ENCODE peak calls at places on chromosomes 7 and 10, in nine cellular contexts. F is nephron progenitor cell, X is GOT3, A is kidney tubule cell, V is hepatic stellate cell, O is prostate gland, Q is T follicular helper cell, T is NCI-H2081, J is lower lobe of right lung. W is an unnamed sample.

GRCh38 chr10:35768011-35768410 is 125.9 kb upstream of the FZD8 start:
- DNase-seq in F (no peak), X (no peak), A (peak; percentile 6), V (no peak), O (no peak), Q (no peak), T (no peak), J (no peak), W (no peak)

GRCh38 chr10:110496553-110497437 is 912 bp upstream of the DUSP5 start:
- DNase-seq in F (no peak), X (no peak), A (no peak), V (no peak), O (no peak), Q (no peak), T (no peak), J (no peak), W (peak; percentile 16)

GRCh38 chr7:76069238-76069638 is 21.3 kb downstream of the MDH2 start:
- DNase-seq in F (no peak), X (peak; percentile 18), A (peak; percentile 94), V (peak; percentile 75), O (peak; percentile 95), Q (no peak), T (no peak), J (peak; percentile 72), W (peak; percentile 89)

GRCh38 chr10:16440396-16441105 is 3.7 kb downstream of the PTER start:
- DNase-seq in F (no peak), X (no peak), A (peak; percentile 89), V (no peak), O (peak; percentile 34), Q (no peak), T (peak; percentile 3), J (no peak), W (peak; percentile 60)

GRCh38 chr10:7562026-7562425 is 104.7 kb downstream of the ITIH5 start:
- DNase-seq in F (no peak), X (no peak), A (no peak), V (no peak), O (no peak), Q (no peak), T (no peak), J (no peak), W (no peak)

GRCh38 chr10:5553400-5554170 is 28.8 kb downstream of the CALML3 start:
- DNase-seq in F (no peak), X (no peak), A (peak; percentile 69), V (no peak), O (no peak), Q (no peak), T (no peak), J (peak; percentile 30), W (peak; percentile 57)

GRCh38 chr7:104963991-104964385 is 50.0 kb upstream of the KMT2E start:
- DNase-seq in F (no peak), X (no peak), A (no peak), V (no peak), O (no peak), Q (no peak), T (peak; percentile 39), J (no peak), W (peak; percentile 84)

GRCh38 chr7:99693427-99694200 is 13.8 kb upstream of the CYP3A5 start:
- DNase-seq in F (peak; percentile 25), X (no peak), A (peak; percentile 61), V (no peak), O (no peak), Q (no peak), T (no peak), J (peak; percentile 59), W (peak; percentile 31)

GRCh38 chr7:151895008-151895661 is 18.2 kb upstream of the PRKAG2 start:
- DNase-seq in F (no peak), X (no peak), A (no peak), V (no peak), O (no peak), Q (no peak), T (no peak), J (no peak), W (no peak)

GRCh38 chr10:124019886-124020797 is 73.3 kb downstream of the CHST15 start:
- DNase-seq in F (no peak), X (no peak), A (no peak), V (no peak), O (no peak), Q (no peak), T (no peak), J (no peak), W (no peak)

GRCh38 chr10:14259696-14260595 is 70.8 kb downstream of the FRMD4A start:
- DNase-seq in F (no peak), X (no peak), A (peak; percentile 73), V (no peak), O (peak; percentile 17), Q (no peak), T (no peak), J (no peak), W (no peak)

GRCh38 chr7:55254242-55254595 is 110.9 kb upstream of the LANCL2 start:
- DNase-seq in F (no peak), X (no peak), A (no peak), V (no peak), O (no peak), Q (no peak), T (no peak), J (no peak), W (no peak)

GRCh38 chr10:79073784-79074432 is 5.1 kb downstream of the ZMIZ1 start:
- DNase-seq in F (no peak), X (no peak), A (peak; percentile 85), V (no peak), O (no peak), Q (no peak), T (peak; percentile 14), J (peak; percentile 66), W (peak; percentile 37)

GRCh38 chr10:114392112-114392835 is 12.0 kb downstream of the AFAP1L2 start:
- DNase-seq in F (no peak), X (no peak), A (peak; percentile 80), V (no peak), O (no peak), Q (no peak), T (no peak), J (no peak), W (no peak)

GRCh38 chr10:109103278-109103677 is 820.0 kb downstream of the XPNPEP1 start:
- DNase-seq in F (no peak), X (no peak), A (no peak), V (no peak), O (no peak), Q (no peak), T (no peak), J (no peak), W (no peak)

GRCh38 chr10:34791228-34791627 is 23.9 kb downstream of the PARD3 start:
- DNase-seq in F (no peak), X (no peak), A (no peak), V (no peak), O (no peak), Q (no peak), T (no peak), J (no peak), W (no peak)

GRCh38 chr10:119541459-119542356 is 811 bp downstream of the RGS10 start:
- DNase-seq in F (no peak), X (no peak), A (no peak), V (no peak), O (no peak), Q (peak; percentile 20), T (no peak), J (peak; percentile 77), W (peak; percentile 11)